ENCODE peak calls at places on chromosomes 6 and 20, in nine cellular contexts. P is hypothalamus, G is progenitor cell of endocrine pancreas, U is lung microvascular endothelial cell, F is COR-L47, W is NCI-H226, I is GF-D8, S is IMR-90, E is HTR-8/SVneo. X is an unnamed sample.

GRCh38 chr6:139732451-139732850 is 358.0 kb upstream of the CITED2 start:
- DNase-seq in E (no peak), G (no peak), I (no peak), P (no peak), U (peak; percentile 91), F (no peak), S (peak; percentile 78), W (no peak), X (peak; percentile 84)

GRCh38 chr6:99119109-99120031 is 171.6 kb upstream of the FBXL4 start:
- DNase-seq in F (peak; percentile 26), S (peak; percentile 39), I (no peak), E (peak; percentile 32), P (no peak), W (peak; percentile 3), G (no peak), U (peak; percentile 53), X (no peak)

GRCh38 chr6:101777646-101778045 is 384.1 kb downstream of the GRIK2 start:
- DNase-seq in P (no peak), F (no peak), E (no peak), U (no peak), G (no peak), I (no peak), W (no peak), S (no peak), X (no peak)

GRCh38 chr6:75331134-75331533 is 46.5 kb upstream of the TMEM30A start:
- DNase-seq in I (no peak), F (no peak), S (peak; percentile 62), E (no peak), G (no peak), P (no peak), U (no peak), W (no peak), X (no peak)

GRCh38 chr20:40949346-40949745 is 79.3 kb upstream of the TOP1 start:
- DNase-seq in W (no peak), G (no peak), S (no peak), F (no peak), P (no peak), I (no peak), U (no peak), E (no peak), X (peak; percentile 35)

GRCh38 chr20:15248618-15249395 is 911.4 kb upstream of the FLRT3 start:
- DNase-seq in E (no peak), U (no peak), P (no peak), G (no peak), I (no peak), F (no peak), W (no peak), S (no peak), X (peak; percentile 75)

GRCh38 chr6:151240036-151240685 is 394 bp downstream of the AKAP12 start:
- DNase-seq in I (no peak), F (peak; percentile 34), U (peak; percentile 84), S (peak; percentile 64), G (peak; percentile 40), W (peak; percentile 50), E (peak; percentile 69), P (peak; percentile 34), X (peak; percentile 97)

GRCh38 chr6:138555294-138555988 is 56.1 kb upstream of the NHSL1 start:
- DNase-seq in W (no peak), F (no peak), E (no peak), I (no peak), U (peak; percentile 70), P (no peak), G (no peak), S (no peak), X (peak; percentile 90)

GRCh38 chr6:16802071-16802470 is 40.8 kb upstream of the ATXN1 start:
- DNase-seq in U (no peak), S (peak; percentile 48), W (no peak), F (no peak), P (no peak), E (no peak), G (no peak), I (no peak), X (no peak)

GRCh38 chr6:46015119-46015968 is at the start of gene CLIC5:
- DNase-seq in F (no peak), E (no peak), U (no peak), G (peak; percentile 30), P (no peak), W (no peak), I (no peak), S (no peak), X (peak; percentile 66)

GRCh38 chr20:8837396-8837795 is 231.5 kb upstream of the PLCB4 start:
- DNase-seq in E (peak; percentile 14), F (no peak), I (no peak), P (no peak), G (no peak), W (peak; percentile 10), S (peak; percentile 96), U (peak; percentile 23), X (no peak)

GRCh38 chr20:40275738-40276137 is 413.3 kb downstream of the MAFB start:
- DNase-seq in I (no peak), G (no peak), E (no peak), S (no peak), F (no peak), W (no peak), P (no peak), U (no peak), X (peak; percentile 63)

GRCh38 chr6:9494864-9495263 is 920.0 kb downstream of the TFAP2A start:
- DNase-seq in W (peak; percentile 65), E (no peak), F (no peak), P (no peak), I (no peak), U (no peak), S (peak; percentile 79), G (no peak), X (no peak)

GRCh38 chr6:137086031-137086430 is 41.3 kb upstream of the IL20RA start:
- DNase-seq in W (no peak), U (no peak), G (no peak), F (no peak), I (no peak), P (no peak), E (no peak), S (no peak), X (no peak)

GRCh38 chr20:57326667-57327455 is 2.7 kb upstream of the SPO11 start:
- DNase-seq in I (no peak), W (no peak), G (no peak), S (no peak), F (peak; percentile 37), E (no peak), P (no peak), U (no peak), X (peak; percentile 99)

GRCh38 chr20:44433751-44434538 is 41.7 kb upstream of the TTPAL start:
- DNase-seq in S (no peak), P (no peak), F (no peak), W (no peak), I (no peak), U (no peak), E (no peak), G (no peak), X (no peak)

GRCh38 chr20:39874049-39874893 is 814.8 kb downstream of the MAFB start:
- DNase-seq in G (peak; percentile 42), F (peak; percentile 17), I (no peak), U (peak; percentile 49), S (peak; percentile 89), E (peak; percentile 53), P (peak; percentile 1), W (no peak), X (peak; percentile 90)

GRCh38 chr6:148720371-148720770 is 26.5 kb upstream of the UST start:
- DNase-seq in I (no peak), F (no peak), W (peak; percentile 56), P (no peak), U (peak; percentile 3), S (peak; percentile 66), E (no peak), G (no peak), X (no peak)

GRCh38 chr20:61543086-61543485 is 291.0 kb downstream of the CDH4 start:
- DNase-seq in E (no peak), F (no peak), U (no peak), I (no peak), P (no peak), W (no peak), G (no peak), S (no peak), X (no peak)

GRCh38 chr6:15303162-15303919 is 57.5 kb downstream of the JARID2 start:
- DNase-seq in E (no peak), I (no peak), F (no peak), W (no peak), P (no peak), S (no peak), U (no peak), G (no peak), X (no peak)

GRCh38 chr6:170269151-170269872 is 21.6 kb downstream of the DLL1 start:
- DNase-seq in P (no peak), I (no peak), E (no peak), G (no peak), S (no peak), W (no peak), F (peak; percentile 64), U (no peak), X (peak; percentile 79)

GRCh38 chr6:17212541-17213371 is 68.4 kb upstream of the RBM24 start:
- DNase-seq in G (no peak), P (no peak), U (no peak), E (no peak), F (peak; percentile 71), W (no peak), S (no peak), I (no peak), X (no peak)

GRCh38 chr6:24766685-24767462 is 7.9 kb upstream of the GMNN start:
- DNase-seq in S (peak; percentile 49), P (no peak), W (no peak), G (no peak), U (peak; percentile 53), I (no peak), E (peak; percentile 45), F (peak; percentile 49), X (no peak)

GRCh38 chr20:21713901-21714296 is 8.4 kb downstream of the PAX1 start:
- DNase-seq in W (no peak), E (no peak), F (no peak), S (no peak), I (no peak), U (no peak), P (no peak), G (no peak), X (peak; percentile 52)

GRCh38 chr6:170147056-170147787 is 143.7 kb downstream of the DLL1 start:
- DNase-seq in W (no peak), F (no peak), G (no peak), P (no peak), U (no peak), S (no peak), E (no peak), I (no peak), X (no peak)

GRCh38 chr6:117637770-117638169 is 35.5 kb upstream of the GOPC start:
- DNase-seq in P (no peak), F (no peak), I (no peak), E (no peak), G (no peak), U (no peak), W (no peak), S (no peak), X (no peak)

GRCh38 chr6:92756912-92757311 is 662.4 kb downstream of the EPHA7 start:
- DNase-seq in E (no peak), U (no peak), I (no peak), S (peak; percentile 65), W (peak; percentile 20), F (no peak), P (no peak), G (no peak), X (no peak)

GRCh38 chr20:12670292-12670691 is 338.5 kb upstream of the SPTLC3 start:
- DNase-seq in G (no peak), S (no peak), E (no peak), W (no peak), P (no peak), F (no peak), U (no peak), I (no peak), X (no peak)

GRCh38 chr6:35943390-35943789 is 22.5 kb upstream of the SRPK1 start:
- DNase-seq in E (no peak), I (no peak), S (no peak), U (no peak), F (no peak), G (no peak), P (no peak), W (no peak), X (no peak)

GRCh38 chr6:36674942-36675341 is 3.6 kb upstream of the CDKN1A start:
- DNase-seq in S (no peak), E (no peak), U (no peak), W (no peak), P (no peak), F (no peak), I (no peak), G (no peak), X (no peak)

GRCh38 chr6:157823001-157823522 is at the start of gene SNX9:
- DNase-seq in G (peak; percentile 55), F (peak; percentile 2), P (peak; percentile 39), W (peak; percentile 67), I (peak; percentile 34), S (peak; percentile 72), U (peak; percentile 84), E (peak; percentile 38), X (peak; percentile 87)